ENCODE peak calls at places on chromosomes 7 and 10, in eight cellular contexts. Y is HFFc6, V is AG10803, X is HFF-Myc, D is A549, G is endothelial cell, O is RWPE1, N is lower lobe of right lung. K is an unnamed sample.

GRCh38 chr7:110205899-110206298 is 885.0 kb upstream of the LRRN3 start:
- DNase-seq in Y (no peak), V (no peak), X (no peak), D (no peak), G (no peak), O (no peak), N (no peak), K (no peak)

GRCh38 chr10:128908109-128908898 is 558.7 kb upstream of the MGMT start:
- DNase-seq in Y (no peak), V (no peak), X (no peak), D (no peak), G (no peak), O (no peak), N (no peak), K (no peak)

GRCh38 chr7:30080818-30081217 is 52.6 kb downstream of the PLEKHA8 start:
- DNase-seq in Y (no peak), V (no peak), X (no peak), D (no peak), G (no peak), O (no peak), N (no peak), K (no peak)

GRCh38 chr7:90661290-90662151 is 65.4 kb downstream of the CDK14 start:
- DNase-seq in Y (no peak), V (peak; percentile 33), X (no peak), D (no peak), G (no peak), O (peak; percentile 9), N (no peak), K (no peak)

GRCh38 chr7:50502001-50502684 is 52.0 kb upstream of the FIGNL1 start:
- DNase-seq in Y (peak; percentile 88), V (peak; percentile 89), X (peak; percentile 43), D (peak; percentile 6), G (no peak), O (peak; percentile 75), N (no peak), K (no peak)

GRCh38 chr7:150322114-150322832 is 882 bp upstream of the LRRC61 start:
- DNase-seq in Y (no peak), V (no peak), X (no peak), D (no peak), G (no peak), O (no peak), N (no peak), K (no peak)

GRCh38 chr10:14571866-14572507 is 202.7 kb downstream of the FAM107B start:
- DNase-seq in Y (no peak), V (peak; percentile 20), X (no peak), D (peak; percentile 96), G (no peak), O (peak; percentile 44), N (peak; percentile 87), K (no peak)

GRCh38 chr7:85686410-85687181 is 499.7 kb upstream of the SEMA3D start:
- DNase-seq in Y (no peak), V (peak; percentile 16), X (no peak), D (no peak), G (no peak), O (no peak), N (no peak), K (no peak)

GRCh38 chr7:30956704-30957103 is 7.0 kb upstream of the GHRHR start:
- DNase-seq in Y (no peak), V (no peak), X (no peak), D (no peak), G (no peak), O (no peak), N (no peak), K (no peak)

GRCh38 chr7:144027070-144027469 is 21.7 kb upstream of the OR2A5 start:
- DNase-seq in Y (peak; percentile 52), V (peak; percentile 23), X (no peak), D (peak; percentile 30), G (no peak), O (peak; percentile 7), N (no peak), K (no peak)

GRCh38 chr7:131188367-131189339 is 139.0 kb upstream of the MKLN1 start:
- DNase-seq in Y (peak; percentile 99), V (peak; percentile 99), X (peak; percentile 99), D (peak; percentile 90), G (no peak), O (peak; percentile 85), N (no peak), K (no peak)

GRCh38 chr10:120598377-120598776 is 141.3 kb downstream of the PLPP4 start:
- DNase-seq in Y (no peak), V (no peak), X (no peak), D (no peak), G (no peak), O (no peak), N (no peak), K (no peak)

GRCh38 chr7:50069613-50070012 is 23.4 kb downstream of the ZPBP start:
- DNase-seq in Y (no peak), V (peak; percentile 23), X (no peak), D (no peak), G (no peak), O (peak; percentile 26), N (peak; percentile 51), K (peak; percentile 42)

GRCh38 chr7:140656548-140657515 is 15.9 kb upstream of the ADCK2 start:
- DNase-seq in Y (peak; percentile 19), V (peak; percentile 69), X (no peak), D (no peak), G (no peak), O (peak; percentile 59), N (peak; percentile 71), K (peak; percentile 89)

GRCh38 chr7:117808273-117808868 is 64.9 kb downstream of the CTTNBP2 start:
- DNase-seq in Y (no peak), V (no peak), X (no peak), D (no peak), G (no peak), O (no peak), N (no peak), K (no peak)

GRCh38 chr7:43124388-43124787 is 11.9 kb downstream of the HECW1 start:
- DNase-seq in Y (no peak), V (no peak), X (no peak), D (no peak), G (no peak), O (no peak), N (no peak), K (no peak)

GRCh38 chr7:87220026-87220733 is 648 bp upstream of the TMEM243 start:
- DNase-seq in Y (peak; percentile 66), V (peak; percentile 72), X (peak; percentile 20), D (peak; percentile 75), G (peak; percentile 85), O (peak; percentile 90), N (peak; percentile 91), K (peak; percentile 92)
- TF ChIP-seq CTCF in Y (no peak), V (no peak), X (no peak), D (no peak), G (no peak), O (no peak), N (no peak), K (no peak)

DNA sequence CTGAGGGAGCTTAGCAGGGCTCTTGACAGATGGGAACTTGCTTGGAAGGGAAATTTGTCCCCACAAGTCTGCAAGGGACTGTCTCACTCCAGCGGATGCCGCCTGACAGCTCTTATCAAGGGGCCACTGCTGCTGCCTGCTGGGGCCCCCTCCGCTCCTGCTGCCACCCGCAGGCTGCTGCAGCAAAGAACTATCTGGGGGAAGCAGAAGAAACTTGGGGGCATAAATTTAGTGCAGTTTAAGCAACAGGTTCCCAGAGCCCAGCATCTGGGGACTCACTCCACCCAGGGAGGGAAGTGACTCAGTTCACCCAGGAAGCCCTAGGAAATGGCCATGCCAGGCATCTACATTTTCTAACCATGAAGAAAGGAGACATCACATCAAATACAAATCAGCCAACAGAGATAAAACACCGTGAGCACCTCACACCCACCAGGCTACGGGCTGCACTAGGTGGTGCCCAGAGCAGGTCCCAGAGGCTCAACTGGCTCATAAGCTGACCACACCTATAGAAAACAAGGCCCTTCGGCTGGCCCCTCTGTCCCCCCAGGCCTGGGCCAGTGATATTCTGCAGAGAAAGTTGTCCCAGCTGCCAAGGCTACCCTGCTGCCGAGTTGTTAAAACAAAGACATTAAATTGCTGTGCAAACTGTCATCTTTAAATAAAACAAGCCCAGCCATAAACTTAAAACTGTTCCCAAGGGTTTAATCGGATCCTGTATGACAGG is 3.7 kb downstream of the RGS10 start:
- DNase-seq in Y (no peak), V (no peak), X (no peak), D (no peak), G (no peak), O (no peak), N (no peak), K (no peak)
- TF ChIP-seq CTCF in Y (peak; percentile 34), V (no peak), X (no peak), D (no peak), G (no peak), O (no peak), N (no peak), K (no peak)

GRCh38 chr7:128033246-128033645 is 2.0 kb upstream of the LRRC4 start:
- DNase-seq in Y (no peak), V (no peak), X (no peak), D (no peak), G (no peak), O (no peak), N (no peak), K (no peak)

GRCh38 chr7:128030999-128031681 is at the start of gene LRRC4:
- DNase-seq in Y (peak; percentile 34), V (peak; percentile 38), X (no peak), D (no peak), G (peak; percentile 59), O (peak; percentile 44), N (peak; percentile 65), K (no peak)

GRCh38 chr7:128030263-128030998 is 806 bp downstream of the LRRC4 start:
- DNase-seq in Y (no peak), V (no peak), X (no peak), D (no peak), G (peak; percentile 44), O (no peak), N (no peak), K (no peak)

GRCh38 chr7:128032605-128033235 is 1.5 kb upstream of the LRRC4 start:
- DNase-seq in Y (no peak), V (no peak), X (no peak), D (no peak), G (no peak), O (no peak), N (peak; percentile 58), K (peak; percentile 89)

GRCh38 chr7:128031901-128032604 is 816 bp upstream of the LRRC4 start:
- DNase-seq in Y (peak; percentile 95), V (peak; percentile 83), X (peak; percentile 56), D (no peak), G (peak; percentile 70), O (peak; percentile 76), N (peak; percentile 64), K (no peak)
- TF ChIP-seq CTCF in Y (peak; percentile 51), V (peak; percentile 26), X (no peak), D (no peak), G (no peak), O (peak; percentile 30), N (peak; percentile 31), K (peak; percentile 29)

DNA sequence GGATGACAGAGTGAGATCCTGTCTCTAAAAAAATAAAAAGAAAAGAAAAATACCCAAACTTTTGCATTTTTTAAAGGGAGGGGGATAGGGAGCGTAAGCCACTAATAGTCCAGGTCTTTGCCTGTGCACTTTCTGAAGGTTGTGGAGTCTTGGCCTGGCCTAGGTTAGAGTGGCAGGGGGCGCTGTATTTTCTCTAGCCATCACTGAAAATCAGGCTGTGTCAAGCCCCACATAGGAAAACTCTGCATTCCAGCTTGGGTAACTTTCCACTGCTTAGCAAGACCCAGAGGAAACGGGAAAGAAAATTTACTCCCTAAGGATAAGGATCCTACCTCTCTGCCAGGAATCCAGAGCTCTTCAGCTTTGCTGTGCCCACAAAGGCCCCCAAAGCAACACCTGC is 10.5 kb upstream of the PAX4 start:
- DNase-seq in Y (no peak), V (no peak), X (no peak), D (no peak), G (peak; percentile 59), O (no peak), N (no peak), K (no peak)
- TF ChIP-seq CTCF in Y (peak; percentile 39), V (no peak), X (peak; percentile 10), D (no peak), G (no peak), O (no peak), N (no peak), K (no peak)

GRCh38 chr10:93076871-93077270 is 3.2 kb downstream of the CYP26A1 start:
- DNase-seq in Y (no peak), V (no peak), X (no peak), D (no peak), G (no peak), O (no peak), N (no peak), K (no peak)
- TF ChIP-seq CTCF in Y (no peak), V (no peak), X (no peak), D (no peak), G (no peak), O (no peak), N (no peak), K (no peak)

K was measured in upper lobe of left lung.